ENCODE peak calls at places on chromosomes 5 and 9, in four cellular contexts. X, W, R and K are unnamed samples.

GRCh38 chr5:133850811-133851210 is 117.6 kb downstream of the C5orf15 start:
- DNase-seq in R (peak), X (no peak), W (peak), K (no peak)

GRCh38 chr9:130664191-130665028 is at the start of gene PRDM12:
- DNase-seq in R (no peak), X (no peak), W (no peak), K (no peak)

GRCh38 chr5:157971466-157972324 is 112.8 kb upstream of the CLINT1 start:
- DNase-seq in R (no peak), W (no peak), X (no peak), K (no peak)

GRCh38 chr5:6572825-6573380 is 59.9 kb downstream of the NSUN2 start:
- DNase-seq in X (no peak), W (no peak), R (no peak), K (no peak)

GRCh38 chr5:104344809-104345512 is 782.4 kb upstream of the NUDT12 start:
- DNase-seq in W (no peak), R (no peak), X (peak), K (no peak)

GRCh38 chr5:97163360-97163764 is 19.7 kb downstream of the RIOK2 start:
- DNase-seq in X (peak), W (no peak), R (no peak), K (no peak)

GRCh38 chr9:92100237-92100911 is 14.8 kb downstream of the SPTLC1 start:
- DNase-seq in W (no peak), X (peak), R (no peak), K (no peak)

GRCh38 chr5:57503433-57503832 is 20.8 kb upstream of the ACTBL2 start:
- DNase-seq in W (no peak), R (no peak), X (no peak), K (peak)

GRCh38 chr9:137028013-137028280 is at the start of gene ABCA2:
- DNase-seq in W (no peak), X (peak), R (no peak), K (no peak)

GRCh38 chr5:4065472-4066320 is 470.1 kb downstream of the IRX1 start:
- DNase-seq in R (no peak), W (no peak), X (no peak), K (no peak)

GRCh38 chr9:127307802-127308201 is 43.2 kb downstream of the GARNL3 start:
- DNase-seq in X (no peak), R (no peak), W (peak), K (peak)

GRCh38 chr9:306907-307306 is 92.2 kb downstream of the DOCK8 start:
- DNase-seq in W (no peak), X (no peak), R (no peak), K (peak)

GRCh38 chr9:90894956-90895687 is 93.5 kb downstream of the SYK start:
- DNase-seq in R (no peak), W (no peak), X (no peak), K (no peak)

GRCh38 chr5:32928761-32929160 is 217.6 kb downstream of the NPR3 start:
- DNase-seq in W (no peak), X (peak), R (no peak), K (no peak)

GRCh38 chr5:157529002-157529401 is 46.6 kb downstream of the ADAM19 start:
- DNase-seq in W (no peak), R (no peak), X (no peak), K (no peak)

GRCh38 chr9:21598749-21599148 is 116.6 kb upstream of the IFNE start:
- DNase-seq in W (no peak), R (no peak), X (no peak), K (no peak)

GRCh38 chr5:31706186-31706585 is 67.3 kb downstream of the PDZD2 start:
- DNase-seq in X (no peak), W (no peak), R (no peak), K (no peak)

GRCh38 chr5:1010641-1011046 is 2.0 kb downstream of the NKD2 start:
- DNase-seq in X (no peak), R (peak), W (peak), K (peak)

GRCh38 chr5:72224946-72225427 is 95.1 kb downstream of the MRPS27 start:
- DNase-seq in W (no peak), X (peak), R (no peak), K (no peak)
- H3K27ac ChIP-seq in W (no peak), X (peak), R (no peak), K (no peak)

DNA sequence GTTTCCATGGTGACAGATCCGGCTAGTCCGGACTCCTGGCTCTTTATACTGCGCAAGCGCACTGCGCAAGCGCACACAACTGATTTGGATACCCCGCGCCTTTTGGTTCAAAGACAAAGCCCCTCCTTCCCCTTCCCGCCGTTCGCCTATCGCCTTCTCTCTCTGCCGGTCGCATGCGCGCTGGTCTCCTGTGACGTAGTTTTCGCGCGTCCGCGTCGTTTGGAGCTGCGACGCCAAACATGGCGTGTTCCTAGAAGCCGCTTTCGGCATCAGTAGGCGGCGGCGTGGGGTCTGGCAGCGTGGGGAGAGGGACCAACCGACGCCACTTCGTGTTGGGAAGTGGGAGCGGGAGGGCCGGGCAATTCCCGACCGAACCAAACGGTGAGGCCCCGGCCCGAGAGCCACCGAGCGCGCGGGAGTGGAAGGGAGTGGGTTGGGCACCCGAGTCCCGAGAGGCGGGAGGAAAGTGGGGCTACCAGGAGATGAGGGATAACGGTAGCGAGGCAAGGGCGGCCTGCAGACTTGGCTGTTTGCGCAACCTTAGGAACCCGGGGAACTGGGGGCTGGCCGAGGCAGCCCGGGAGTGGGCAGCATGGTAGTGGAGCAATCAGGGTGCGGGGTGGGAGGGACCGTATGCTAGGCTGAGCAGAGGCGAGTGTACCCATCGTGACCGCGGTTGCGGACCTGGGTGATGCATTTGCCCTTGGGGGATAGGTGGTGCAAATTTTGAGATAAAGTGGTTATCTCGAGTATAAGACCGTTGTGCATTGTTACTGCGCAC is at the start of gene IPO11:
- DNase-seq in W (peak), R (peak), X (peak), K (peak)
- H3K27ac ChIP-seq in W (peak), R (peak), X (peak), K (peak)

GRCh38 chr5:174044451-174044850 is 1.1 kb upstream of the NSG2 start:
- DNase-seq in W (no peak), X (no peak), R (no peak), K (no peak)

GRCh38 chr5:174044855-174045254 is 651 bp upstream of the NSG2 start:
- DNase-seq in R (no peak), X (no peak), W (no peak), K (no peak)

GRCh38 chr5:174045470-174046025 is at the start of gene NSG2:
- DNase-seq in X (peak), R (no peak), W (peak), K (peak)

GRCh38 chr5:174047472-174047871 is 2.0 kb downstream of the NSG2 start:
- DNase-seq in W (no peak), R (no peak), X (no peak), K (no peak)

GRCh38 chr5:174046558-174046957 is 1.1 kb downstream of the NSG2 start:
- DNase-seq in R (no peak), X (no peak), W (no peak), K (no peak)
- H3K27ac ChIP-seq in R (no peak), X (no peak), W (no peak), K (no peak)

GRCh38 chr9:88462191-88462590 is 72.8 kb upstream of the NXNL2 start:
- DNase-seq in X (peak), W (no peak), R (no peak), K (no peak)
- H3K27ac ChIP-seq in X (no peak), W (no peak), R (no peak), K (no peak)

DNA sequence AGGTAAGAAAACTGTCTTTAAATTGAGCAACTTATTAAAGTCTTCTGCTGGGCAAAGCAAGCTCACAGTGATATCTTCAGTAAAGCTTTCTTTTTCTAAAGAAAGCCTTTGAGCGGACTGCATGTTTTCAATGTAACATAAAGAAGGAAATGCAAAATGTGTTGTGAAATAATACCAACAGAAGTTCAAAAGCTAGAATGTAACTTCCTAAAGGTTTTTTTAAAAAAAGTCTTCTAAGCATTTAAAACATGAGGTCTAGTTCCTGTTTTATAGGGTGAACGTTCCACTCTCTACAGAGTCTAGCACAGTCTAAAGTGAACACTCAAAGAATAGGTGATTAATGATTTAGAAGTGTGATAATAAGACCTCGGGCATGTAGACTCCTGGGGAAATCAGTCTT is 62.9 kb downstream of the DENND1A start:
- DNase-seq in R (no peak), W (no peak), X (no peak), K (no peak)
- H3K27ac ChIP-seq in R (no peak), W (no peak), X (no peak), K (no peak)

GRCh38 chr5:147481857-147482256 is 28.0 kb downstream of the DPYSL3 start:
- DNase-seq in W (no peak), R (no peak), X (peak), K (no peak)

GRCh38 chr5:147483197-147483790 is 26.6 kb downstream of the DPYSL3 start:
- DNase-seq in X (peak), W (no peak), R (no peak), K (no peak)

GRCh38 chr5:147483961-147484707 is 25.7 kb downstream of the DPYSL3 start:
- DNase-seq in X (peak), W (peak), R (peak), K (peak)

GRCh38 chr5:147481376-147481775 is 28.5 kb downstream of the DPYSL3 start:
- DNase-seq in X (peak), R (no peak), W (no peak), K (no peak)

DNA sequence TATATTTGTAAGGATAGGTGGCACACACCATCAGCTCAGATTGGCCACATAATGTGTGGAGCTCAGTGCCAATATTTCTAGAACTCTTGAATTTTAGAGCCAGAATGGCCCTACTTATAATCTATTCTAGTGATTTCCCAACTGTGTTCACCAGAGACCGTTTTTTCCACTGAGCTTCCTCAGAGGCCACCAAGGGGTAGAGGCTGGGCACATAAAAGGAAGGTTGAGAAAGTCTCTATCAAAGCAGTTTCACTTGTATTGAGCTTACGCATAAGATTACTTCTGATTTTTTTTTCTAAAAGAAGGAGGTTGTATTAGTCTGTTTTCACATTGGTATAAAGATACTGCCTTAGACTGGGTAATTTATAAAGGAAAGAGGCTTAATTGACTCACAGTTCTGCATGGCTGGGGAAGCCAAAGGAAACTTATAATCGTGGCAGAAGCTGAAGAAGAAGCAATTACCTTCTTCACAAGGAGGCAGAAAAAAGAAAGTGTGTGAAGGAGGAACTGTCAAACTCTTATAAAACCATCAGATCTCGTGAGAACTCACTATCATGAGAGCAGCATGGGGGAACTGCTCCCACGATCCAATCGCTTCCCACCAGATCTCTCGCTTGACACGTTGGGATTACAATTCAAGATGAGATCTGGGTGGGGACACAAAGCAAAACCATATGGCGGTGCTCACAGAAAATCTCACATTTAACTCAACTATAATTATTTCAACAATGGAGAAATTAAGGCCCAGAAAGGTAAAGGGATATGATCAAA is 27.3 kb downstream of the DPYSL3 start:
- DNase-seq in W (no peak), X (no peak), R (no peak), K (no peak)
- H3K27ac ChIP-seq in W (peak), X (no peak), R (peak), K (no peak)

DNA sequence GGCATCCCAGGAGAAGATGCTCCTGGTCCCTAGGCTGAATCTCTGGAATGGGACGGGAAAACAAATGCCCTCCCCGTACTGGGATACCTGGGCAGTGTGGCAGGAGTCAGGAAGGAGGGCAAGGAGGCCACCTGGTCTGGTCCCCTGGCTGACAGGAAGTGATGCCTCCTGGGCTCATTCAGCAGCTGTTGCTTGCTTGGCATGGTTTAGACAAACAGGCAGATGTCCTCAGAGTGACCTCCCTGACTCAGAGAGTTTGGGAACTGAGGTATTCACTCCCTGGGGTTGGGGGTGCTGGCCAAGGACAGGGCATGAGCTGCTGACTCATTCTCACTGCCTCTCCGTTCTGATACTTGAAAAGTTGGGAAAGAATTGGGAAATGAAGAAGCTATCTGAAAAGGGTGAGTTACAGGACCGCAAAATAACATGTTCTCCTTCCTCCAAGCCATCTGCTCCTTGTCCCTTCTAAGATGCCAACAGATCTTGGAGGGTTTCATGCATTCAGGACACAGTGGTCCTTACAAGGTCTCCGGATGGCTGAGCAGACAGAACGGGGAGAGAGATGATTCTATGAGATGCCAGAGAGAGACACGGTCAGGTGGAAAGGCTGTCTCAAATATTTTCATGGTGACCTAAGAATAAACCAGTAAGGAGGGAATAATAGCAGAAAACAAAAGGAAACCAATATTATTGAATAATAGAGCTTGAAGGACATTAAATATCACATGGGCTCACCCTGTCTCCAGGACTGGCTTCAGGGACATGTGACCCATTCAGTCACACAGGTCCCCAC is 534.5 kb downstream of the BNC2 start:
- DNase-seq in X (peak), W (peak), R (peak), K (peak)
- H3K27ac ChIP-seq in X (peak), W (peak), R (no peak), K (no peak)

GRCh38 chr5:50440651-50441478 is at the start of gene EMB:
- DNase-seq in W (peak), R (no peak), X (no peak), K (peak)

GRCh38 chr5:50439221-50439620 is 1.9 kb downstream of the EMB start:
- DNase-seq in R (no peak), W (no peak), X (no peak), K (no peak)

DNA sequence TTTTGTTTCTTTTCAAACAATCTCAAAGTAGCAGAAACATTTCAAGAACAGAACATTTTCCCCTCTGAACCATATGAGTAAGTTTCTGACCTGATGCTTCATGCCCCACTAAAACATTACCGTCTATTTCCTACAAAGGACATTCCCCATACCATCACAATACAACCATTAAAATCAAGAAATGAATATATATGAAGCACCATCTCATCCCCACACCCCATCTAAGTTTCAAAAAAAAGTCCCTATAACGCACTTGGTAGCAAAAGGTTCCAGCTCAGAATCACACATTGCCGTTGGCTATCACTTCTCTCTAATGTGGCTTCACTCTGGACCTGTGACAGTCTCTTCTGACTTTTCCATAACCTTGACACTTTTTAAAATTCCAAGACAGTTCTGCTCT is 6.0 kb downstream of the EMB start:
- DNase-seq in X (no peak), R (no peak), W (no peak), K (no peak)
- H3K27ac ChIP-seq in X (no peak), R (no peak), W (no peak), K (no peak)

GRCh38 chr5:173743641-173744343 is 127.3 kb upstream of the BOD1 start:
- DNase-seq in R (no peak), X (no peak), W (no peak), K (no peak)
- H3K27ac ChIP-seq in R (no peak), X (no peak), W (no peak), K (no peak)